ENCODE peak calls at places on chromosomes 3 and 15, in ten cellular contexts. V is left ventricle myocardium inferior, X is lung, U is ascending aorta, L is heart right ventricle, N is thyroid gland, D is astrocyte, Z is A549, P is uterus, Q is psoas muscle. T is an unnamed sample.
A peak's percentile ranks its signal among the peaks of the same experiment; 100 is the strongest.

GRCh38 chr3:64229903-64230302 is 4.6 kb upstream of the PRICKLE2 start:
- DNase-seq in X (no peak), N (peak; percentile 33), Z (no peak), V (no peak), P (no peak), D (peak; percentile 74), Q (no peak), U (no peak), L (no peak), T (no peak)

GRCh38 chr3:187165144-187165543 is 25.8 kb upstream of the RPL39L start:
- DNase-seq in Q (no peak), U (no peak), L (no peak), X (no peak), Z (peak; percentile 53), N (peak; percentile 23), D (peak; percentile 37), P (no peak), V (no peak), T (no peak)

GRCh38 chr3:184725176-184725575 is 13.3 kb upstream of the MAGEF1 start:
- DNase-seq in X (peak; percentile 22), P (no peak), Z (no peak), D (no peak), N (no peak), L (no peak), U (no peak), Q (no peak), V (no peak), T (no peak)

GRCh38 chr3:71581451-71581980 is 2.0 kb downstream of the FOXP1 start:
- DNase-seq in N (peak; percentile 47), Z (peak; percentile 23), D (no peak), L (peak; percentile 40), P (peak; percentile 33), Q (peak; percentile 29), U (no peak), V (peak; percentile 41), X (peak; percentile 48), T (peak; percentile 42)

GRCh38 chr15:79431636-79432344 is at the start of gene MINAR1:
- DNase-seq in Z (peak; percentile 50), Q (peak; percentile 41), D (peak; percentile 57), L (no peak), N (peak; percentile 50), U (no peak), P (no peak), V (no peak), X (no peak), T (no peak)

GRCh38 chr15:76939715-76940114 is 8.2 kb downstream of the RCN2 start:
- DNase-seq in Q (no peak), U (no peak), L (no peak), Z (no peak), N (no peak), D (no peak), X (no peak), V (no peak), P (no peak), T (no peak)

GRCh38 chr3:73867524-73867923 is 242.8 kb upstream of the PDZRN3 start:
- DNase-seq in D (no peak), U (no peak), Z (no peak), L (no peak), Q (no peak), P (no peak), V (no peak), X (no peak), N (no peak), T (no peak)

GRCh38 chr15:45790325-45790943 is 155.6 kb downstream of the SQOR start:
- DNase-seq in U (no peak), V (peak; percentile 17), X (no peak), Z (peak; percentile 10), N (peak; percentile 19), D (no peak), Q (no peak), P (no peak), L (no peak), T (peak; percentile 35)

GRCh38 chr15:27095809-27096580 is 125.0 kb downstream of the GABRG3 start:
- DNase-seq in D (peak; percentile 26), N (no peak), P (no peak), X (no peak), V (no peak), Q (no peak), L (no peak), Z (no peak), U (no peak), T (no peak)

GRCh38 chr3:160006282-160007163 is 17.9 kb downstream of the IL12A start:
- DNase-seq in D (peak; percentile 39), V (no peak), Z (peak; percentile 77), L (no peak), Q (no peak), P (peak; percentile 31), X (peak; percentile 35), N (peak; percentile 58), U (no peak), T (peak; percentile 47)

GRCh38 chr3:53192608-53193007 is 31.6 kb downstream of the PRKCD start:
- DNase-seq in Q (no peak), P (no peak), L (no peak), N (peak; percentile 54), V (no peak), Z (no peak), X (no peak), U (no peak), D (no peak), T (no peak)
- H3K4me1 ChIP-seq in Q (peaks cover 15% of the 10 kb centered on the region), P (peaks cover 6% of the 10 kb centered on the region), L (peaks cover 19% of the 10 kb centered on the region), N (peaks cover 19% of the 10 kb centered on the region), V (peaks cover 32% of the 10 kb centered on the region), Z (peaks cover 15% of the 10 kb centered on the region), X (no peaks in the 10 kb centered on the region), U (peaks cover 35% of the 10 kb centered on the region), D (peaks cover 15% of the 10 kb centered on the region), T (peaks cover 42% of the 10 kb centered on the region)

DNA sequence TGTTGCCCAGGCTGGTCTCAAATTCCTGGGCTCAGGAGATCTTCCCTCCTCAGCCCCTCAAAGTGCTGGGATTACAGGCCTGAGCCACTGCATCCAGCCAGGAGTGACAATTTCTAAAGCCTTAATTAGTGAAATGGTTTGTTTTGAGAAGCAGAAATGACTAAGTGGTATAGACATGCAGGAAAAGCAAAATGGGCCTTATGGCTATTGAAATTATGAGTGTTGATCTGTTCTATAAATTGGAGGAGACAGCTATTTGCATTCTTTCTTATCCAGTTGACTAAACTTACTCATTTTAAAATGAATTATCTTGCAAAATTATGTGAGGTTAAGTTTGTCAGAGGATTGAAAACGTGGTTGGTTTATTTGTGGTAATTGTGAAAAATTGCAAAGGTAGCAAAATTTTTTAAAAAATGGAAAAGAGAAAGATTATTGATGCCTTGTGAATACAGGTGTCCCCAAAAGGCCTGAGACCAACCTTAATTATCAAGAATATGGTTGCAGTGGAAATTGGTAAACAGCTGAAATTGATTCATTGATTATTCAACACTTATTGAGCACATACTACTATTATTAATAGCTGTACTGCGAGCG is 7.9 kb downstream of the RAP2B start:
- DNase-seq in N (no peak), Q (no peak), P (no peak), D (no peak), V (no peak), Z (no peak), X (no peak), U (no peak), L (no peak), T (no peak)
- H3K27ac ChIP-seq in N (no peak overlapping the region), Q (no peak overlapping the region), P (no peak overlapping the region), D (no peak overlapping the region), V (no peak overlapping the region), Z (no peak overlapping the region), X (no peak overlapping the region), U (no peak overlapping the region), L (no peak overlapping the region), T (no peak overlapping the region)

GRCh38 chr3:157155591-157155990 is 4.4 kb downstream of the CCNL1 start:
- DNase-seq in Z (no peak), X (no peak), Q (no peak), L (no peak), U (no peak), V (no peak), P (no peak), N (no peak), D (no peak), T (no peak)
- H3K4me1 ChIP-seq in Z (peaks cover 49% of the 10 kb centered on the region), X (peaks cover 7% of the 10 kb centered on the region), Q (peaks cover 56% of the 10 kb centered on the region), L (peaks cover 59% of the 10 kb centered on the region), U (peaks cover 47% of the 10 kb centered on the region), V (peaks cover 81% of the 10 kb centered on the region), P (no peaks in the 10 kb centered on the region), N (peaks cover 43% of the 10 kb centered on the region), D (peaks cover 42% of the 10 kb centered on the region), T (peaks cover 80% of the 10 kb centered on the region)

GRCh38 chr15:63505842-63506222 is 1.4 kb downstream of the USP3 start:
- DNase-seq in P (no peak), V (no peak), D (peak; percentile 47), Z (no peak), Q (no peak), U (no peak), N (no peak), L (no peak), X (no peak), T (no peak)
- H3K27ac ChIP-seq in P (peak overlapping the region; percentile 98), V (peak overlapping the region; percentile 99), D (peak overlapping the region; percentile 91), Z (peak overlapping the region; percentile 99), Q (peak overlapping the region; percentile 94), U (peak overlapping the region; percentile 99), N (no peak overlapping the region), L (peak overlapping the region; percentile 94), X (peak overlapping the region; percentile 98), T (peak overlapping the region; percentile 100)

GRCh38 chr3:67977762-67978161 is 323.4 kb upstream of the SUCLG2 start:
- DNase-seq in L (no peak), N (no peak), Q (no peak), U (no peak), Z (no peak), V (no peak), D (no peak), P (no peak), X (no peak), T (no peak)

GRCh38 chr3:67981077-67981476 is 326.7 kb upstream of the SUCLG2 start:
- DNase-seq in X (no peak), D (no peak), Q (no peak), Z (no peak), N (no peak), U (no peak), P (no peak), L (no peak), V (no peak), T (no peak)

GRCh38 chr3:67976683-67977082 is 322.3 kb upstream of the SUCLG2 start:
- DNase-seq in D (no peak), N (no peak), U (no peak), X (no peak), V (no peak), Z (no peak), L (no peak), P (no peak), Q (no peak), T (no peak)

DNA sequence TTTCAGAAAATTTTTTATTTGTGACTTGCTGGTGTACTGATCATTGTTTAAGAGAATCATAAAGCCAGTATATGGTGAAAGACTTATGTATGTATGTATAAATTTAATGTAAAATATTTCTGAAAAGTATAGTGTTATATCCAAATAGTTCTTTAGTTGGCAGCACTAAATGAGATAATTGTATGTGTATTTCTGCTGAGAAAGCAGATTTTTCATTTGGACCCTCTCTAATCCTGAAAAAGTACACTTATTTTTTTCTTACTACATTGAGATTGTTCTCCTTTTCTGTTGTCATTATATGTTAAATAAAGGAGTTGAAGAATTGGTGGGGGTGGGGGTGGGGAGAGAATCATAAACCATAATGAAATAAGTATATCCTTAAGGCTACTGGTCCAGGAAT is 324.9 kb upstream of the SUCLG2 start:
- DNase-seq in P (no peak), L (no peak), Q (no peak), V (no peak), U (no peak), X (no peak), N (no peak), Z (no peak), D (no peak), T (no peak)
- H3K4me1 ChIP-seq in P (no peaks in the 10 kb centered on the region), L (no peaks in the 10 kb centered on the region), Q (no peaks in the 10 kb centered on the region), V (no peaks in the 10 kb centered on the region), U (no peaks in the 10 kb centered on the region), X (no peaks in the 10 kb centered on the region), N (no peaks in the 10 kb centered on the region), Z (no peaks in the 10 kb centered on the region), D (no peaks in the 10 kb centered on the region), T (no peaks in the 10 kb centered on the region)

GRCh38 chr15:39691229-39691628 is 91.4 kb downstream of the FSIP1 start:
- DNase-seq in V (no peak), D (peak; percentile 22), X (no peak), L (no peak), Z (no peak), U (no peak), N (no peak), P (no peak), Q (peak; percentile 13), T (no peak)
- H3K27ac ChIP-seq in V (no peak overlapping the region), D (no peak overlapping the region), X (no peak overlapping the region), L (no peak overlapping the region), Z (no peak overlapping the region), U (no peak overlapping the region), N (no peak overlapping the region), P (no peak overlapping the region), Q (no peak overlapping the region), T (no peak overlapping the region)

T was measured in stomach.